ENCODE peak calls at places on chromosomes 11 and 22, in seven cellular contexts. S, B, A, D, Z, V and Y are unnamed samples.

GRCh38 chr11:67592880-67593624 is 9.4 kb downstream of the GSTP1 start:
- DNase-seq in D (no peak), V (no peak), B (no peak), S (no peak), Z (no peak), A (no peak), Y (peak)

GRCh38 chr11:12380565-12381325 is 3.4 kb downstream of the PARVA start:
- DNase-seq in V (no peak), S (no peak), A (no peak), B (no peak), D (no peak), Z (no peak), Y (no peak)

GRCh38 chr11:110173775-110174644 is 80.8 kb downstream of the ZC3H12C start:
- DNase-seq in Z (peak), S (peak), A (peak), V (peak), B (peak), D (peak), Y (peak)

GRCh38 chr11:75031224-75031753 is 42.6 kb downstream of the NEU3 start:
- DNase-seq in V (peak), D (no peak), A (no peak), Z (no peak), B (peak), S (no peak), Y (no peak)

GRCh38 chr11:35588627-35589026 is 29.6 kb upstream of the FJX1 start:
- DNase-seq in V (no peak), S (no peak), A (no peak), B (no peak), D (no peak), Z (no peak), Y (no peak)

GRCh38 chr11:6900327-6900999 is 8.2 kb upstream of the OR2D2 start:
- DNase-seq in B (no peak), A (no peak), V (no peak), Z (no peak), S (no peak), D (no peak), Y (no peak)

GRCh38 chr11:97703815-97704214 is 1314.0 kb downstream of the JRKL start:
- DNase-seq in S (no peak), B (no peak), Z (no peak), D (no peak), V (no peak), A (no peak), Y (no peak)

GRCh38 chr11:102733232-102733875 is 8.6 kb upstream of the MMP8 start:
- DNase-seq in V (no peak), Z (no peak), B (peak), D (no peak), A (peak), S (no peak), Y (peak)

GRCh38 chr11:46279393-46280099 is 2.1 kb downstream of the CREB3L1 start:
- DNase-seq in S (no peak), V (no peak), B (no peak), D (peak), A (peak), Z (peak), Y (no peak)

GRCh38 chr11:14411818-14412217 is 52.8 kb upstream of the RRAS2 start:
- DNase-seq in Z (no peak), A (no peak), S (peak), D (no peak), B (no peak), V (peak), Y (no peak)

GRCh38 chr11:74676596-74676995 is 54.6 kb downstream of the CHRDL2 start:
- DNase-seq in B (no peak), Z (no peak), D (no peak), S (no peak), A (no peak), V (peak), Y (peak)

GRCh38 chr11:65651589-65652510 is 10.9 kb downstream of the RELA start:
- DNase-seq in S (peak), B (peak), Z (peak), A (peak), V (no peak), D (peak), Y (peak)

GRCh38 chr11:134040386-134041297 is 28.2 kb upstream of the JAM3 start:
- DNase-seq in V (no peak), S (no peak), B (no peak), Z (peak), A (no peak), D (no peak), Y (no peak)

GRCh38 chr22:37121887-37122591 is 12.5 kb upstream of the TMPRSS6 start:
- DNase-seq in A (peak), D (peak), Z (no peak), B (peak), S (no peak), V (peak), Y (no peak)

GRCh38 chr22:28703436-28703835 is 23.8 kb upstream of the TTC28 start:
- DNase-seq in D (no peak), S (no peak), B (no peak), A (no peak), V (no peak), Z (no peak), Y (no peak)

GRCh38 chr11:27694992-27695391 is 5.3 kb downstream of the BDNF start:
- DNase-seq in B (no peak), S (no peak), D (no peak), V (no peak), A (no peak), Z (no peak), Y (no peak)

GRCh38 chr11:55106391-55106790 is 155.6 kb upstream of the TRIM48 start:
- DNase-seq in D (no peak), A (no peak), B (no peak), S (no peak), Z (no peak), V (no peak), Y (no peak)

GRCh38 chr11:74085542-74085892 is 76.6 kb upstream of the UCP3 start:
- DNase-seq in Z (no peak), B (peak), A (no peak), S (no peak), V (no peak), D (peak), Y (no peak)

GRCh38 chr22:31474743-31475142 is 14.9 kb downstream of the EIF4ENIF1 start:
- DNase-seq in B (no peak), A (no peak), V (no peak), Z (no peak), S (no peak), D (peak), Y (no peak)

GRCh38 chr11:27699242-27699925 is 871 bp downstream of the BDNF start:
- DNase-seq in S (no peak), V (peak), D (peak), Z (no peak), A (no peak), B (no peak), Y (no peak)

GRCh38 chr11:94749367-94749766 is 18.8 kb upstream of the AMOTL1 start:
- DNase-seq in V (no peak), Z (no peak), S (no peak), B (no peak), D (no peak), A (no peak), Y (no peak)

GRCh38 chr11:68867067-68867466 is 25.4 kb upstream of the CPT1A start:
- DNase-seq in S (no peak), V (no peak), B (no peak), A (no peak), D (no peak), Z (no peak), Y (no peak)

GRCh38 chr11:6757373-6757967 is 14.3 kb downstream of the OR2AG2 start:
- DNase-seq in D (peak), S (no peak), A (peak), V (no peak), Z (no peak), B (peak), Y (no peak)

GRCh38 chr22:30827646-30828045 is 133.0 kb downstream of the OSBP2 start:
- DNase-seq in B (no peak), S (no peak), A (peak), V (peak), D (no peak), Z (no peak), Y (no peak)

GRCh38 chr11:66168289-66168688 is 98.2 kb downstream of the PACS1 start:
- DNase-seq in D (no peak), B (no peak), A (no peak), S (no peak), V (no peak), Z (no peak), Y (no peak)

GRCh38 chr11:64388911-64389310 is 29.9 kb downstream of the RPS6KA4 start:
- DNase-seq in S (no peak), D (no peak), Z (no peak), V (no peak), A (no peak), B (no peak), Y (no peak)

GRCh38 chr11:78822931-78823423 is 248.3 kb upstream of the NARS2 start:
- DNase-seq in V (peak), A (no peak), D (peak), S (no peak), B (peak), Z (no peak), Y (no peak)

GRCh38 chr11:111388431-111388830 is 9.4 kb upstream of the POU2AF1 start:
- DNase-seq in D (no peak), S (no peak), V (no peak), Z (no peak), B (no peak), A (no peak), Y (no peak)

DNA sequence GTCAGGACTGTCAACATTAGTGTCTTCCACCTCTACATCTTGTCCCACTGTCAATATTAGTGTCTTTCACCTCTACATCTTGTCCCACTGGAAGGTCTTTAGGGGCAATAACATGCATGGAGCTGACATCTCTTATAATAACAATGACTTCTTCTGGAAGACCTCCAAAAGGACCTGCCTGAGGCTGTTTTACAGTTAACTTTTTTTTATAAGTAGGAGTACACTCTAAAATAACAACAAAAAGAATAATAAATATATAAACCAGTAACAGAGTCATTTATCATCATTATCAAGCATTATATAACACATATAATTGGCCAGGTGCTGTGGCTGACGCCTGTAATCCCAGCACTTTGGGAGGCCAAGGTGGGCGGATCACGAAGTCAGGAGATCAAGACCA is 57.5 kb downstream of the PAK1 start:
- DNase-seq in Z (no peak), S (no peak), B (no peak), V (no peak), D (no peak), A (no peak), Y (no peak)
- TF ChIP-seq CTCF in Z (no peak), S (no peak), B (no peak), V (no peak), D (no peak), A (no peak), Y (no peak)

DNA sequence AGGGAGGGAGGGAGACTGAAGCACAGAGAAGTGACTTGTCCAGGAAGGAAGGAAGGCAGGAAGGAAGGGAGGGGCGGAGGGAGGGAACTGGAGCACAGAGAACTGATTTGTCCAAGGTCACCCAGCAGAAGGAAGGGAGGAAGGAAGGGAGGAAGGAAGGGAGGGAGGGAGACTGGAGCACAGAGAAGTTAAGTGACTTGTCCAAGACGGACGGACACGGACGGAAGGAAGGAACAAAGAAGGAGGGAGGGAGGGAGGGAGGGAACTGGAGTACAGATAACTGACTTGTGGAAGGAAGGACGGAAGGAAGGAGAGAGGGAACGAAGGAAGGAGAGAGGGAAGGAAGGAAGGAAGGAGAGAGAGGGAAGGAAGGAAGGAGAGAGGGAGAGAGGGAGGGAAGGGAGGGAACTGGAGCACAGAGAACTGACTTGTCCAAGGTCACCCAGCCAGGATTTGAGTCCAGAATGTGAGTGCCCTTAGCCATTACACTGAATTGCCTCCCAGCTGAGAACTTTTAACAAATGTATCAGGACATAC is 1.5 kb downstream of the SLC35F2 start:
- DNase-seq in S (no peak), D (no peak), B (no peak), A (no peak), Z (no peak), V (peak), Y (no peak)
- TF ChIP-seq POLR2A in S (no peak), D (no peak), B (no peak), A (no peak), Z (no peak), V (no peak), Y (no peak)

GRCh38 chr11:3016861-3017260 is 24.7 kb upstream of the NAP1L4 start:
- DNase-seq in D (no peak), B (no peak), A (no peak), S (no peak), V (no peak), Z (no peak), Y (no peak)
- TF ChIP-seq CTCF in D (no peak), B (no peak), A (no peak), S (no peak), V (no peak), Z (no peak), Y (no peak)

DNA sequence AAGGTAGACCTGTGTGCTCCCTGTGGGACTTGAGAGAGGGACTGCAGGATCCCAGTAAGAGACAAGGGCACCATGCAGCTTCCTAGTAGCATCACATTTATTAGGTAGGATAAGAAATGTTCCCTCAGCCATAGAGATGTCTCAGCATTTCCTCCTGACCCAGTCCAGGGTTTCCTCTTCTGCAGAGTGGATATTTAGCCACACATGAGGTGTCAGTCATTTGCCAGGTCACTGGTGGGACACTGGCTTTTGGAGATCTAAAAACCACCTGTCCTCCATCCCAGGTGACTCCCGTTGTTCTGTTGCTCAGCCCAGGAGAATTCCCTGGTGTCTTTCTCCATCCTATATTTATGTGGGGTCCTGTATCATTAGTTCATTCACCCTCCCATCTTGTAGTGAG is 117.5 kb upstream of the NNMT start:
- DNase-seq in Z (no peak), S (no peak), V (no peak), A (no peak), B (no peak), D (no peak), Y (no peak)
- TF ChIP-seq POLR2A in Z (no peak), S (no peak), V (no peak), A (no peak), B (no peak), D (no peak), Y (no peak)